ENCODE peak calls at places on chromosomes 6 and 20, in ten cellular contexts. N is keratinocyte, B is neuronal stem cell, F is cardiac muscle cell, E is gastrocnemius medialis, K is aorta, U is WERI-Rb-1, H is adrenal gland, T is prostate gland, C is hepatocyte. X is an unnamed sample.

GRCh38 chr6:128144320-128144719 is 243.5 kb upstream of the THEMIS start:
- DNase-seq in B (no peak), U (no peak), H (no peak), E (no peak), C (peak), K (no peak), F (no peak), N (no peak), T (no peak), X (no peak)

GRCh38 chr6:38492031-38492430 is 147.7 kb downstream of the BTBD9 start:
- DNase-seq in H (no peak), B (no peak), E (no peak), N (no peak), C (no peak), U (no peak), T (no peak), F (no peak), K (no peak), X (peak)

GRCh38 chr6:26234421-26235239 is 130.4 kb upstream of the BTN3A2 start:
- DNase-seq in T (peak), K (no peak), E (peak), N (no peak), F (peak), U (peak), B (no peak), C (peak), H (peak), X (no peak)

GRCh38 chr6:47145212-47145611 is 103.1 kb upstream of the ADGRF1 start:
- DNase-seq in T (no peak), N (no peak), K (no peak), U (no peak), H (no peak), E (no peak), F (peak), C (no peak), B (no peak), X (no peak)

GRCh38 chr6:42520786-42521607 is 42.8 kb upstream of the UBR2 start:
- DNase-seq in F (peak), T (no peak), C (no peak), H (no peak), K (no peak), E (no peak), N (peak), B (no peak), U (no peak), X (no peak)

GRCh38 chr6:49027644-49028043 is 435.4 kb downstream of the MMUT start:
- DNase-seq in N (no peak), E (no peak), K (no peak), B (no peak), C (no peak), T (no peak), U (no peak), H (no peak), F (no peak), X (no peak)

GRCh38 chr6:42137192-42137753 is 5.1 kb downstream of the C6orf132 start:
- DNase-seq in K (no peak), E (no peak), F (peak), C (peak), H (no peak), N (no peak), U (no peak), B (no peak), T (peak), X (no peak)

GRCh38 chr6:149166747-149167146 is 150.8 kb upstream of the TAB2 start:
- DNase-seq in T (no peak), C (peak), U (no peak), B (no peak), N (no peak), K (no peak), E (no peak), H (no peak), F (peak), X (peak)

GRCh38 chr6:95967594-95967993 is 48.2 kb upstream of the FUT9 start:
- DNase-seq in T (no peak), K (no peak), U (no peak), F (no peak), E (no peak), C (no peak), N (no peak), B (no peak), H (no peak), X (no peak)

GRCh38 chr6:142357879-142358278 is 56.1 kb downstream of the ADGRG6 start:
- DNase-seq in T (no peak), N (no peak), C (no peak), U (no peak), H (no peak), F (no peak), K (no peak), E (no peak), B (no peak), X (no peak)

GRCh38 chr6:127176175-127176574 is 57.7 kb downstream of the RSPO3 start:
- DNase-seq in N (no peak), K (no peak), T (no peak), U (no peak), F (peak), H (no peak), C (no peak), B (no peak), E (no peak), X (no peak)

GRCh38 chr6:140208286-140208685 is 833.8 kb upstream of the CITED2 start:
- DNase-seq in N (no peak), C (no peak), T (no peak), K (no peak), F (no peak), E (no peak), H (no peak), B (no peak), U (no peak), X (no peak)

GRCh38 chr20:48380661-48381060 is 447.1 kb downstream of the PREX1 start:
- DNase-seq in C (no peak), H (no peak), T (no peak), K (no peak), B (no peak), N (no peak), E (no peak), F (no peak), U (no peak), X (no peak)

GRCh38 chr20:36645998-36646397 is at the start of gene SLA2:
- DNase-seq in T (no peak), N (no peak), H (peak), F (no peak), K (peak), C (no peak), U (no peak), B (no peak), E (no peak), X (peak)

GRCh38 chr6:138234363-138234762 is 16.1 kb upstream of the PBOV1 start:
- DNase-seq in F (no peak), U (no peak), T (no peak), B (no peak), C (no peak), N (peak), E (no peak), H (no peak), K (no peak), X (no peak)

GRCh38 chr6:157330831-157331230 is 7.5 kb upstream of the TMEM242 start:
- DNase-seq in H (no peak), N (no peak), T (no peak), B (no peak), U (no peak), K (no peak), F (no peak), C (no peak), E (no peak), X (no peak)

GRCh38 chr20:37194616-37195015 is 15.3 kb upstream of the MROH8 start:
- DNase-seq in B (no peak), F (no peak), E (no peak), T (no peak), H (no peak), K (no peak), N (no peak), U (no peak), C (no peak), X (no peak)

GRCh38 chr6:85464260-85464644 is 14.4 kb downstream of the NT5E start:
- DNase-seq in C (no peak), H (peak), U (no peak), T (no peak), F (peak), N (no peak), E (no peak), K (peak), B (no peak), X (no peak)

GRCh38 chr6:39778581-39779270 is 13.4 kb upstream of the DAAM2 start:
- DNase-seq in N (no peak), K (no peak), T (no peak), F (no peak), E (no peak), H (no peak), U (no peak), B (no peak), C (no peak), X (no peak)

GRCh38 chr6:47047479-47048411 is 5.6 kb upstream of the ADGRF1 start:
- DNase-seq in U (peak), F (peak), T (peak), E (peak), B (peak), H (peak), N (no peak), K (no peak), C (peak), X (peak)

GRCh38 chr6:137846772-137847313 is 20.2 kb upstream of the TNFAIP3 start:
- DNase-seq in T (no peak), U (no peak), E (peak), H (peak), F (no peak), C (no peak), K (no peak), N (no peak), B (no peak), X (no peak)

DNA sequence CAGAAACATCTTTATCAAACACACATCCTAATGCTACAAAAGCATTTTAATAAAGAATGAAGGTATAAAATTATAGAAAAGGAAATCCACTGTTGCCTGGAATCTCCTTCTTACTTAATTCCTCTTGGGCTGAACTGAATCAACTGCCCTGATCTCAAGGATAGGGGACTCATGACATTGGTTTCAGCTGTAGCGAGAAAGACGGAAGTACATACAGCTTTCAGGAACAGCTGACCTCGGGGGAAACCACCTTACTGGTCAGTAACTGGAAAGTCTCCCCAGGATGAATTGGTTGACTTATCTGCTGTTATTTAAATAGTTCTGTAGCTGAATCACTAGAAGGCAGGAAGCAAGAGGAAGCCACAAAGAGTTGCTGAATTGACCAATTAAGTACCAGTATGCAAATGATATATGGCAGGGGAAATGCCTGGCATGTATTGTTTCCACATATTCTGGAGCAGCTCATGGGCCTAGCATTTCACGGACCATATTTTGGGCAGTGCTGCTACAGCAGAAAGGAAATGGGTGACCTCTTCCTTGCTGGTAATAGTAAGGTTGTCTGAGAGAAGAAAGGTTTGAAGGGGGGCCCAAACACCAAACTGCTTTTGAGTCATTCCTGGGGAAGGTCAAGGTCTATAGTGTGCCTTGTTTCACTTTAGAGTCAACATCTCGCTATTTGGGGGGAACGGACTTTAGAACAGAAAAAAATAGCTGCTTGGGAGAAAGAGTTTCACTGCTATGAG is 43.7 kb upstream of the MAP7 start:
- DNase-seq in N (peak), T (no peak), H (peak), B (no peak), F (peak), C (peak), E (no peak), U (no peak), K (no peak), X (peak)
- H3K4me3 ChIP-seq in N (no peak), T (no peak), H (no peak), B (no peak), F (no peak), C (no peak), E (no peak), U (no peak), K (no peak), X (no peak)

DNA sequence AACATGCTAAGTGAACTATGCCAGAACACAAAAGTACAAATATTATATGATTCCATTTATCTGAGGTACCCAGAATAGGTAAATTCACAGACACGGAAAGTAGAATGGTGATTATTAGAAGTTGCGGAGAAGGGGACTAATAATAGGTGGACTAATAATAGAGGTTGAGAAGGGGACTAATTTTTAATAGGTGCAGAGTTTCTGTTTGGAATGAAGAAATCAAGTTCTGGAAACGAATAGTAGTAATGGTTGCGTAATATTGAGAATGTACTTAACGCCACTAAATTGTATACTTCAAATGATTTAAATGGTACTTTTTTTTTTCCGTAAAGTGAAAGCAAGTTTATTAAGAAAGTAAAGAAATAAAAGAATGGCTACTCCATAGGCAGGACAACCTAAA is 33.2 kb downstream of the B4GALT5 start:
- DNase-seq in E (no peak), U (no peak), F (no peak), N (no peak), K (no peak), B (no peak), T (no peak), H (no peak), C (no peak), X (no peak)
- H3K27ac ChIP-seq in E (peak), U (no peak), F (no peak), N (no peak), K (no peak), B (no peak), T (no peak), H (no peak), C (peak), X (no peak)

GRCh38 chr6:87684895-87685654 is 17.0 kb downstream of the AKIRIN2 start:
- DNase-seq in E (no peak), T (no peak), B (no peak), N (no peak), H (no peak), C (no peak), F (no peak), K (no peak), U (no peak), X (no peak)

GRCh38 chr6:87682310-87682709 is 19.7 kb downstream of the AKIRIN2 start:
- DNase-seq in C (no peak), K (no peak), H (no peak), F (no peak), T (no peak), N (no peak), E (no peak), U (no peak), B (no peak), X (no peak)

GRCh38 chr6:87683890-87684289 is 18.1 kb downstream of the AKIRIN2 start:
- DNase-seq in E (no peak), K (no peak), B (no peak), N (no peak), U (no peak), F (no peak), C (no peak), H (no peak), T (no peak), X (no peak)
- H3K4me3 ChIP-seq in E (no peak), K (no peak), B (no peak), N (no peak), U (no peak), F (no peak), C (no peak), H (no peak), T (no peak), X (no peak)

GRCh38 chr6:129475477-129476247 is 234.3 kb downstream of the ARHGAP18 start:
- DNase-seq in N (no peak), T (no peak), F (no peak), U (peak), K (no peak), E (no peak), C (no peak), H (no peak), B (no peak), X (no peak)
- H3K27ac ChIP-seq in N (no peak), T (no peak), F (peak), U (no peak), K (no peak), E (no peak), C (no peak), H (no peak), B (no peak), X (no peak)

GRCh38 chr6:5287205-5287965 is 26.1 kb downstream of the FARS2 start:
- DNase-seq in E (peak), K (no peak), F (peak), N (no peak), H (no peak), T (no peak), C (no peak), U (no peak), B (no peak), X (no peak)
- H3K4me3 ChIP-seq in E (no peak), K (no peak), F (no peak), N (no peak), H (no peak), T (no peak), C (no peak), U (no peak), B (no peak), X (no peak)

GRCh38 chr6:33785766-33786165 is 3.2 kb downstream of the LEMD2 start:
- DNase-seq in K (no peak), T (no peak), C (no peak), F (peak), B (no peak), N (no peak), U (no peak), H (no peak), E (no peak), X (no peak)

GRCh38 chr6:33787336-33787953 is 1.5 kb downstream of the LEMD2 start:
- DNase-seq in B (no peak), C (no peak), U (no peak), H (peak), F (peak), E (no peak), T (peak), K (no peak), N (no peak), X (no peak)

GRCh38 chr6:33784787-33785186 is 4.1 kb downstream of the LEMD2 start:
- DNase-seq in F (no peak), T (no peak), E (no peak), B (no peak), C (no peak), K (no peak), N (no peak), H (no peak), U (no peak), X (no peak)

GRCh38 chr6:33787954-33788693 is 806 bp downstream of the LEMD2 start:
- DNase-seq in N (no peak), T (peak), C (peak), E (peak), H (peak), B (no peak), F (peak), K (peak), U (peak), X (peak)

DNA sequence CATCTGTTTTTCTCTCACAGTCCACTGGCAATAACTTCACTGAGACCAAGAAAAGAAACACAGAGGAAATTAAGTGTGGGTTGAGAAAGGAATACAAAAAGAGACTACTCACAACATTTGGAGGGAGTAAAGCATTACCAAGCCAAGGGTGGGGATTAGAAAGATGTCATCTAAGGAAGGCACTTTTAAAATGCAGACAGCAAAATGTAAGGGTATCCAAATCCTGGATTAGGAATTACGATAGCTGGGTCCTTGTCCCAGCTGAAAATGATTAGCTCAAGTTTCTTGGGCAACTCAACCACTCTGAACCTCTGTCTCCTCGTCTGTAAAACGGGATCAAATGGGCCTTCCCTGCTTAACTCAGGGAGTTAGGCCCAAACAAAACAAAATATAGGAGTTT is 2.2 kb downstream of the LEMD2 start:
- DNase-seq in K (no peak), F (no peak), B (no peak), C (no peak), E (no peak), T (no peak), U (no peak), H (no peak), N (no peak), X (no peak)
- H3K27ac ChIP-seq in K (no peak), F (no peak), B (no peak), C (peak), E (peak), T (no peak), U (no peak), H (peak), N (peak), X (no peak)

DNA sequence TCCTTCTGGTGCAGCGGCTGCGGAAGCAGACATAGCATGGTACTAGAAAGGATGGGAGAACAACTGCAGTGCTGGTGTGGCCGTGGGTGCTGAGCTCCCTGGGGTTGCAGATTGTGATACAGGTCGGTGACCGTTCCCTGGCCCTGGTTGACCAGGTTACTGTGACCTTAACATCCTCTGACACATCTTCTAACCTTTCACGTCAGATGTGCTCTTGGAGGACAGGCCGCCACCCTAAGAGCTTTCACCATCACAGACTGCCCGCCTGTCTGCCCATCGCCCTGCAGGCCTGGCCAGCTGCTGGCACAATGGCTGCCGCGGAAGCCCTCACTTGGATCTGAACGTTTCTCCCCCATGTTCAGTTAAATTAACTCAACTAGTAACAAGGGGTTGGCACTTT is 444.1 kb upstream of the CDH4 start:
- DNase-seq in K (no peak), B (no peak), H (no peak), C (no peak), E (no peak), T (no peak), N (no peak), U (no peak), F (no peak), X (no peak)
- H3K4me3 ChIP-seq in K (no peak), B (no peak), H (no peak), C (no peak), E (no peak), T (no peak), N (no peak), U (no peak), F (no peak), X (no peak)

DNA sequence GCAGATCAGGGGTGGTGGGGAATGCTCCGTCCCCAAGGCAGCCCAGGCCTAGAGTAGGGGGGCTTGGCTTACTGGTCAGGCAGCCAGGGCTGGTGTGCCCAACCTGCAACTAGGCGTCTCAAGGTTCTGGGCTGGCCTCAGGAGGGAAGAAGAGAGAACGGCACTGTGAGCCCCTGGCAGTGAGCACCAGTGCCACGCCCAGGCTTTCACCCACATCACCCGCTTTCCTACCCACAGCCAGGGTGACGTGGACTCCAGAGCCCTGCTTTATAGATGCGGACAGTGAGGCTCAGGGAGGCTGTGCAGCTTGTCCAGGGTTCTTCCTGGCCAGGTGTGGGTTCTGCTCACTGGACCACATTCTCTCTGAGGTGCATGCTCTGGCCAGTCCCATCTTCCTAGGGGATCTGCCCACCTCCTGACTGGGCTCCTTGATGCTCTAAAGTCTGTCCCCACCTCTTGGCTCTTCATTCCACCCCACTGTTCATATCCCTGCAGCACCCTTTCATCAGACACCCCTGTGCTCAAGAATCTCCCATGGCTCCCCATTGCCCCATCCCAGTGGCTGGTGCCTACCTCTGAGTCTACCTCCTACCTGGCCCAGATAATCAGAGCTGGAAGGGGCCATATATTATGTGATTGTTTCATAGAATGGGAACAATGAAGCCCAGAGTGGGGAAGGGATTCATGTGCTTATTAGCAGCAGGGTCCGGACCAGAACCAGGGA is 8.0 kb downstream of the SPDEF start:
- DNase-seq in B (no peak), K (no peak), E (no peak), N (no peak), T (peak), H (no peak), U (no peak), F (no peak), C (no peak), X (no peak)
- H3K27ac ChIP-seq in B (no peak), K (no peak), E (no peak), N (no peak), T (peak), H (no peak), U (peak), F (no peak), C (no peak), X (no peak)